ENCODE peak calls at places on chromosome 18, in six cellular contexts. P, W, L, F, C and O are unnamed samples.

GRCh38 chr18:56389190-56389589 is 249.2 kb downstream of the TXNL1 start:
- DNase-seq in P (no peak), W (no peak), L (peak; percentile 22), F (no peak), C (no peak), O (no peak)

GRCh38 chr18:77129150-77129551 is 3.4 kb downstream of the MBP start:
- DNase-seq in P (no peak), W (no peak), L (peak; percentile 66), F (no peak), C (no peak), O (no peak)

GRCh38 chr18:48929951-48930713 is 20.6 kb downstream of the SMAD7 start:
- DNase-seq in P (no peak), W (no peak), L (peak; percentile 68), F (peak; percentile 73), C (no peak), O (no peak)

GRCh38 chr18:71001597-71001996 is 712.8 kb downstream of the SOCS6 start:
- DNase-seq in P (no peak), W (no peak), L (no peak), F (no peak), C (no peak), O (peak; percentile 31)

GRCh38 chr18:58249677-58250076 is 205.7 kb downstream of the NEDD4L start:
- DNase-seq in P (no peak), W (no peak), L (peak; percentile 32), F (no peak), C (no peak), O (no peak)

GRCh38 chr18:4454548-4455112 is 477 bp downstream of the DLGAP1 start:
- DNase-seq in P (no peak), W (no peak), L (no peak), F (peak; percentile 43), C (no peak), O (no peak)

GRCh38 chr18:56645415-56646016 is 5.6 kb upstream of the WDR7 start:
- DNase-seq in P (no peak), W (no peak), L (peak; percentile 12), F (no peak), C (no peak), O (peak; percentile 35)

GRCh38 chr18:22681912-22682311 is 251.2 kb upstream of the RBBP8 start:
- DNase-seq in P (no peak), W (no peak), L (no peak), F (no peak), C (no peak), O (no peak)

GRCh38 chr18:54647176-54647575 is 56.1 kb downstream of the DYNAP start:
- DNase-seq in P (no peak), W (no peak), L (peak; percentile 10), F (no peak), C (peak; percentile 38), O (peak; percentile 32)

GRCh38 chr18:70036771-70037452 is 89.2 kb upstream of the CD226 start:
- DNase-seq in P (no peak), W (no peak), L (no peak), F (no peak), C (no peak), O (no peak)

GRCh38 chr18:59005266-59005665 is 134.4 kb upstream of the SEC11C start:
- DNase-seq in P (no peak), W (peak; percentile 76), L (peak; percentile 31), F (no peak), C (peak; percentile 71), O (peak; percentile 99)

GRCh38 chr18:51120809-51121596 is 76.5 kb downstream of the MEX3C start:
- DNase-seq in P (no peak), W (no peak), L (no peak), F (no peak), C (peak; percentile 62), O (no peak)

GRCh38 chr18:76258209-76258608 is 236.8 kb downstream of the ZNF516 start:
- DNase-seq in P (no peak), W (no peak), L (no peak), F (no peak), C (no peak), O (no peak)

GRCh38 chr18:77062518-77063003 is 70.0 kb downstream of the MBP start:
- DNase-seq in P (no peak), W (peak; percentile 36), L (peak; percentile 74), F (no peak), C (no peak), O (no peak)

GRCh38 chr18:55239764-55240163 is 280.5 kb upstream of the CCDC68 start:
- DNase-seq in P (no peak), W (no peak), L (no peak), F (no peak), C (no peak), O (no peak)

GRCh38 chr18:50161806-50162205 is 33.1 kb downstream of the MYO5B start:
- DNase-seq in P (no peak), W (no peak), L (no peak), F (no peak), C (no peak), O (no peak)

GRCh38 chr18:51077217-51077616 is 47.2 kb downstream of the SMAD4 start:
- DNase-seq in P (no peak), W (no peak), L (peak; percentile 59), F (no peak), C (no peak), O (no peak)

GRCh38 chr18:35118641-35119040 is 77.4 kb downstream of the MAPRE2 start:
- DNase-seq in P (no peak), W (no peak), L (no peak), F (no peak), C (no peak), O (no peak)

GRCh38 chr18:10926565-10927194 is 222.7 kb downstream of the PIEZO2 start:
- DNase-seq in P (no peak), W (no peak), L (peak; percentile 65), F (no peak), C (no peak), O (peak; percentile 72)

GRCh38 chr18:61331051-61331450 is 2.2 kb upstream of the CDH20 start:
- DNase-seq in P (no peak), W (no peak), L (no peak), F (no peak), C (no peak), O (no peak)

GRCh38 chr18:61333746-61334490 is 688 bp downstream of the CDH20 start:
- DNase-seq in P (peak; percentile 39), W (no peak), L (peak; percentile 4), F (peak; percentile 55), C (peak; percentile 52), O (peak; percentile 12)

GRCh38 chr18:61334951-61335736 is 1.9 kb downstream of the CDH20 start:
- DNase-seq in P (peak; percentile 27), W (no peak), L (no peak), F (no peak), C (no peak), O (no peak)

GRCh38 chr18:61334491-61334850 is 1.2 kb downstream of the CDH20 start:
- DNase-seq in P (peak; percentile 54), W (no peak), L (peak; percentile 3), F (no peak), C (peak; percentile 34), O (no peak)

GRCh38 chr18:61333271-61333745 is at the start of gene CDH20:
- DNase-seq in P (peak; percentile 33), W (no peak), L (no peak), F (no peak), C (peak; percentile 72), O (peak; percentile 80)
- H3K27ac ChIP-seq in P (peak within 1 kb of the TSS; percentile 96), W (no peak within 1 kb of the TSS), L (no peak within 1 kb of the TSS), F (no peak within 1 kb of the TSS), C (no peak within 1 kb of the TSS), O (no peak within 1 kb of the TSS)

GRCh38 chr18:31100598-31101147 is 1.5 kb downstream of the DSC2 start:
- DNase-seq in P (no peak), W (no peak), L (no peak), F (no peak), C (peak; percentile 84), O (no peak)

GRCh38 chr18:31102941-31103340 is 720 bp upstream of the DSC2 start:
- DNase-seq in P (no peak), W (no peak), L (no peak), F (no peak), C (no peak), O (no peak)

GRCh38 chr18:31102020-31102684 is at the start of gene DSC2:
- DNase-seq in P (no peak), W (peak; percentile 61), L (no peak), F (peak; percentile 82), C (peak; percentile 80), O (no peak)

GRCh38 chr18:31099490-31100230 is 2.6 kb downstream of the DSC2 start:
- DNase-seq in P (no peak), W (no peak), L (no peak), F (no peak), C (no peak), O (no peak)

DNA sequence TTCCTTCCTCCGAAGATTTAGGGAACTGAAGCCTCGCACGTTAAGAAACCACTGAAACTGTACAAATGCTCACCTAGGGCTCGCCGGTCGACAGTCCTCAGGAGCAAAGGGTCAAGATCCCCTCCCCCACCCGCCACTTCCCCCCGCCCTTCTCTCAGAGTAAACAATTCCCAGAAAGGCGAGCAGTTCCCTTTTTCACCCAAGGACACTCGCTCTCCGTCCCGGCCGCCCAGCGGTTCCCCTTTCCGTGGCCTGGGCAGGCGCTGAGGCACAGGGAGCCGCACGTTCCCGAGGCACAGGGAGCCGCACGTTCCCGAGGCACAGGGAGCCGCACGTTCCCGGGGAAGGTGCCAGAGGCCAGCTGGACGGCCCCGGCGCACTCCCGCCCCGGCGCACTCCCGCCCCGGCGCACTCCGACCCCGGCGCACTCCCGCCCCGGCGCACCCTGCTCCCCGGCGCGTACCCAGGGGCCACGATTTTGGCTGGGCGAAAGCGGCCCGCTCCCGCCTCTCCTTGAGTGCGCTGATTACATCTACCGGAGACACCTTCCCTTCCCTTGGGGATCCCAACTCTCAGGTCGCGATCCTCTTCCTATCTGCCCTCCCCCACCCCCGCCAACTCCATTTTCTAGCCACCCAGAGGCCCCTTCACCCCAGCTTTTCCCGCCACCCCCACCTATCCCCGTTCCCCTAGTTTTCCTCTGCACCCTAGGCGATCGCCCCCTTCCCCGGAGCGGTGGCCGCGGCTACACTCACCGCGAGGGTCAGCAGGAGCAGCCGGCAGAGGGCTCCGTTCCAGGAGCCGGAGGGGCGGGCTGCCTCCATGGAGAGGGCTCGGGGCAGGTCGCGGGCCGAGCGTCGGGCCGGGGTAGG is 837 bp downstream of the DSC2 start:
- DNase-seq in P (peak; percentile 34), W (peak; percentile 73), L (peak; percentile 3), F (peak; percentile 90), C (peak; percentile 80), O (no peak)
- TF ChIP-seq CTCF in P (no peak), W (no peak), L (no peak), F (no peak), C (peak; percentile 42), O (no peak)

GRCh38 chr18:13465126-13465446 is 246.5 kb downstream of the LDLRAD4 start:
- DNase-seq in P (no peak), W (no peak), L (no peak), F (no peak), C (no peak), O (no peak)
- H3K27ac ChIP-seq in P (no peak overlapping the region), W (peak overlapping the region; percentile 26), L (no peak overlapping the region), F (no peak overlapping the region), C (no peak overlapping the region), O (peak overlapping the region; percentile 56)

DNA sequence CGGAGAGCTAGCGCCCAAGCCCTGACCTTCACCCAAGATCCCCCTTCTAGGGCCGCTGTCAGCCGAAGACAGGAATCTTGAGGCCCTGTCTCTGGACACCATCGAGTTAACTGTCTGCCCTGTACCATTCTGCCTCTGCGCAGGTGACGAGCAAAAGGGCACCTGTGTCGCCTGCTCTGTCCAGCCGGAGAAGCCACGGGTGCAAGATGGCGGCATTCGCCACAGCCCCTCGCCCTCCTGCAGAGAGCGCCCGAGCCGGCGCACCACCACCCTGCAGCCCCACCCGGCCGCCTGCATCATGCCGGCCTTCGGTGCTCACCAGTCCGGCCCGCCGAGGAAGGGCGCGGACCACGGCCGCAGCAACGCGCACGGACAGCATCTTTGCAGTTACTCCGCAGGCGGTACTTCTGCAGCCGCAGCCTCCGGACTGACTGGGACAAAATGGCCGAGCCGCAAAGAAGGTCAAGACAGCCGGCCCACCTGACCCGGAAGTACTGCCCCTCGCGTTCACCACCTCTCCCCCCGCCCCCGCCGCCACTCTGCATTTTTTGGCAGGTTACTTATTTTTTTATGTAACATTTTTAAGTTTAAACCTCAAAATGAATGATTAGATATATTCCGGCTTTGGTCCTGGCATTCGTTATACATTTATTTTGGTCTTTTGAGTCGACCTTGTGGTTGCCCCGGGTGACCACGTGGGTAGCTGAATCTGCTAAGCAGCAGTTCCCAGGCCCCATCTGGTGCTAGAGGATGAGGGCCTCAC is at the start of gene ATP5F1A:
- DNase-seq in P (peak; percentile 78), W (peak; percentile 89), L (peak; percentile 84), F (peak; percentile 89), C (peak; percentile 89), O (peak; percentile 88)
- TF ChIP-seq CTCF in P (no peak), W (no peak), L (no peak), F (no peak), C (no peak), O (no peak)